ENCODE peak calls at places on chromosomes 4 and X, in nine cellular contexts. X, P, F, J, M, H, L, D and V are unnamed samples.

GRCh38 chr4:1238676-1239000 is 10.3 kb downstream of the CTBP1 start:
- DNase-seq in X (peak), P (no peak), F (peak), J (no peak), M (no peak), H (no peak), L (no peak), D (no peak), V (no peak)

GRCh38 chr4:19987746-19988145 is 264.0 kb upstream of the SLIT2 start:
- DNase-seq in X (no peak), P (no peak), F (no peak), J (no peak), M (no peak), H (no peak), L (peak), D (no peak), V (no peak)

GRCh38 chr4:169810325-169811323 is 52.9 kb upstream of the HPF1 start:
- DNase-seq in X (peak), P (peak), F (no peak), J (peak), M (no peak), H (peak), L (peak), D (peak), V (peak)

GRCh38 chr4:150181536-150181935 is 103.3 kb downstream of the DCLK2 start:
- DNase-seq in X (peak), P (no peak), F (no peak), J (no peak), M (no peak), H (no peak), L (peak), D (no peak), V (no peak)

GRCh38 chr4:19486400-19486799 is 765.3 kb upstream of the SLIT2 start:
- DNase-seq in X (no peak), P (no peak), F (no peak), J (no peak), M (no peak), H (peak), L (no peak), D (peak), V (no peak)

GRCh38 chr4:173178144-173178543 is 9.5 kb downstream of the GALNT7 start:
- DNase-seq in X (no peak), P (no peak), F (no peak), J (no peak), M (no peak), H (no peak), L (no peak), D (no peak), V (no peak)

GRCh38 chr4:183589710-183590109 is 69.3 kb downstream of the RWDD4 start:
- DNase-seq in X (no peak), P (no peak), F (no peak), J (no peak), M (no peak), H (no peak), L (no peak), D (no peak), V (no peak)

GRCh38 chrX:111779582-111779981 is 96.4 kb upstream of the TRPC5OS start:
- DNase-seq in X (no peak), P (no peak), F (no peak), J (no peak), M (no peak), H (no peak), L (no peak), D (no peak), V (no peak)

GRCh38 chr4:115938764-115939443 is 825.5 kb upstream of the NDST4 start:
- DNase-seq in X (no peak), P (no peak), F (no peak), J (no peak), M (no peak), H (no peak), L (no peak), D (no peak), V (no peak)